ENCODE peak calls at places on chromosome 10, in six cellular contexts. One of them, this sample, is unnamed.

GRCh38 chr10:96690755-96691730 is 29.3 kb downstream of the PIK3AP1 start:
- DNase-seq in heart right ventricle: no peak
- DNase-seq in epithelial cell of esophagus: no peak
- DNase-seq in brain microvascular endothelial cell: no peak
- DNase-seq in DMS153: no peak
- DNase-seq in GM23338: no peak
- DNase-seq in this sample: no peak

GRCh38 chr10:7593068-7593467 is 73.7 kb downstream of the ITIH5 start:
- DNase-seq in heart right ventricle: peak; percentile 59
- DNase-seq in epithelial cell of esophagus: no peak
- DNase-seq in brain microvascular endothelial cell: no peak
- DNase-seq in DMS153: no peak
- DNase-seq in GM23338: no peak
- DNase-seq in this sample: no peak

GRCh38 chr10:74039561-74040145 is 41.7 kb downstream of the VCL start:
- DNase-seq in heart right ventricle: no peak
- DNase-seq in epithelial cell of esophagus: peak; percentile 49
- DNase-seq in brain microvascular endothelial cell: no peak
- DNase-seq in DMS153: no peak
- DNase-seq in GM23338: no peak
- DNase-seq in this sample: no peak

GRCh38 chr10:133418289-133418993 is 6.0 kb downstream of the SPRN start:
- DNase-seq in heart right ventricle: no peak
- DNase-seq in epithelial cell of esophagus: no peak
- DNase-seq in brain microvascular endothelial cell: no peak
- DNase-seq in DMS153: no peak
- DNase-seq in GM23338: no peak
- DNase-seq in this sample: no peak

GRCh38 chr10:14429043-14429713 is 98.5 kb upstream of the FRMD4A start:
- DNase-seq in heart right ventricle: no peak
- DNase-seq in epithelial cell of esophagus: no peak
- DNase-seq in brain microvascular endothelial cell: no peak
- DNase-seq in DMS153: no peak
- DNase-seq in GM23338: peak; percentile 82
- DNase-seq in this sample: no peak

GRCh38 chr10:84214612-84215235 is 10.6 kb downstream of the LRIT2 start:
- DNase-seq in heart right ventricle: no peak
- DNase-seq in epithelial cell of esophagus: peak; percentile 46
- DNase-seq in brain microvascular endothelial cell: no peak
- DNase-seq in DMS153: no peak
- DNase-seq in GM23338: peak; percentile 84
- DNase-seq in this sample: peak; percentile 24

GRCh38 chr10:116741391-116742351 is 695 bp downstream of the HSPA12A start:
- DNase-seq in heart right ventricle: peak; percentile 47
- DNase-seq in epithelial cell of esophagus: no peak
- DNase-seq in brain microvascular endothelial cell: no peak
- DNase-seq in DMS153: no peak
- DNase-seq in GM23338: peak; percentile 38
- DNase-seq in this sample: no peak

GRCh38 chr10:99695761-99696160 is 36.2 kb downstream of the COX15 start:
- DNase-seq in heart right ventricle: no peak
- DNase-seq in epithelial cell of esophagus: no peak
- DNase-seq in brain microvascular endothelial cell: no peak
- DNase-seq in DMS153: no peak
- DNase-seq in GM23338: no peak
- DNase-seq in this sample: no peak

GRCh38 chr10:46556515-46557318 is at the start of gene GPRIN2:
- DNase-seq in heart right ventricle: no peak
- DNase-seq in epithelial cell of esophagus: no peak
- DNase-seq in brain microvascular endothelial cell: no peak
- DNase-seq in DMS153: no peak
- DNase-seq in GM23338: peak; percentile 93
- DNase-seq in this sample: no peak

GRCh38 chr10:15188629-15189028 is 20.1 kb upstream of the NMT2 start:
- DNase-seq in heart right ventricle: no peak
- DNase-seq in epithelial cell of esophagus: no peak
- DNase-seq in brain microvascular endothelial cell: no peak
- DNase-seq in DMS153: no peak
- DNase-seq in GM23338: no peak
- DNase-seq in this sample: no peak

GRCh38 chr10:11625019-11625735 is 13.7 kb upstream of the USP6NL start:
- DNase-seq in heart right ventricle: no peak
- DNase-seq in epithelial cell of esophagus: peak; percentile 24
- DNase-seq in brain microvascular endothelial cell: no peak
- DNase-seq in DMS153: no peak
- DNase-seq in GM23338: no peak
- DNase-seq in this sample: no peak

GRCh38 chr10:58696736-58697135 is 184.1 kb downstream of the BICC1 start:
- DNase-seq in heart right ventricle: no peak
- DNase-seq in epithelial cell of esophagus: no peak
- DNase-seq in brain microvascular endothelial cell: no peak
- DNase-seq in DMS153: no peak
- DNase-seq in GM23338: peak; percentile 21
- DNase-seq in this sample: no peak

GRCh38 chr10:73886085-73886529 is 11.8 kb upstream of the CAMK2G start:
- DNase-seq in heart right ventricle: peak; percentile 48
- DNase-seq in epithelial cell of esophagus: peak; percentile 87
- DNase-seq in brain microvascular endothelial cell: peak; percentile 74
- DNase-seq in DMS153: peak; percentile 40
- DNase-seq in GM23338: peak; percentile 91
- DNase-seq in this sample: peak; percentile 72